ENCODE peak calls at places on chromosomes 1 and 21, in five cellular contexts. Q, D, Z, J and K are unnamed samples.

GRCh38 chr21:35953570-35953969 is 106.8 kb downstream of the SETD4 start:
- DNase-seq in Q (no peak), D (no peak), Z (no peak), J (no peak), K (no peak)

GRCh38 chr1:244294825-244295224 is 156.9 kb downstream of the ADSS2 start:
- DNase-seq in Q (no peak), D (no peak), Z (no peak), J (no peak), K (no peak)

GRCh38 chr1:1892079-1892762 is 1.3 kb upstream of the GNB1 start:
- DNase-seq in Q (no peak), D (no peak), Z (no peak), J (no peak), K (no peak)

GRCh38 chr1:214331827-214332423 is 51.0 kb downstream of the SMYD2 start:
- DNase-seq in Q (peak), D (no peak), Z (peak), J (no peak), K (peak)

GRCh38 chr21:41616063-41616591 is 108.2 kb upstream of the TMPRSS2 start:
- DNase-seq in Q (no peak), D (no peak), Z (no peak), J (no peak), K (no peak)

GRCh38 chr1:155744711-155745283 is 55.9 kb downstream of the DAP3 start:
- DNase-seq in Q (no peak), D (no peak), Z (no peak), J (peak), K (no peak)

GRCh38 chr1:33255347-33256311 is 663 bp upstream of the ZNF362 start:
- DNase-seq in Q (no peak), D (peak), Z (peak), J (peak), K (peak)

GRCh38 chr1:67134692-67135091 is at the start of gene C1orf141:
- DNase-seq in Q (no peak), D (no peak), Z (no peak), J (peak), K (peak)

GRCh38 chr1:51344602-51345299 is 14.4 kb upstream of the TTC39A start:
- DNase-seq in Q (no peak), D (peak), Z (no peak), J (no peak), K (peak)

GRCh38 chr1:44040856-44041255 is 9.6 kb upstream of the SLC6A9 start:
- DNase-seq in Q (no peak), D (no peak), Z (no peak), J (no peak), K (no peak)